ENCODE peak calls at places on chromosomes 16 and 17, in six cellular contexts. H is GM23338, R is heart right ventricle, C is heart left ventricle, E is body of pancreas, K is fibroblast of lung. X is an unnamed sample.
A peak's percentile ranks its signal among the peaks of the same experiment; 100 is the strongest.

GRCh38 chr17:38563362-38564253 is 42.1 kb downstream of the SRCIN1 start:
- DNase-seq in H (peak; percentile 94), R (no peak), C (no peak), E (no peak), K (no peak), X (no peak)

GRCh38 chr17:38958756-38959155 is 8.4 kb downstream of the FBXO47 start:
- DNase-seq in H (no peak), R (no peak), C (no peak), E (no peak), K (peak; percentile 18), X (no peak)

GRCh38 chr16:53821957-53822625 is 118.1 kb downstream of the FTO start:
- DNase-seq in H (no peak), R (no peak), C (no peak), E (no peak), K (peak; percentile 68), X (no peak)

GRCh38 chr16:66605177-66605999 is 884 bp downstream of the CMTM3 start:
- DNase-seq in H (peak; percentile 73), R (peak; percentile 73), C (peak; percentile 86), E (peak; percentile 31), K (peak; percentile 18), X (no peak)

GRCh38 chr17:608911-609882 is 105.4 kb downstream of the VPS53 start:
- DNase-seq in H (no peak), R (no peak), C (no peak), E (no peak), K (no peak), X (no peak)

GRCh38 chr17:57636274-57636673 is 108.8 kb downstream of the CCDC182 start:
- DNase-seq in H (no peak), R (no peak), C (peak; percentile 1), E (no peak), K (no peak), X (no peak)

GRCh38 chr16:12059216-12059769 is 82.8 kb downstream of the SNX29 start:
- DNase-seq in H (no peak), R (peak; percentile 33), C (no peak), E (no peak), K (no peak), X (no peak)

GRCh38 chr17:72004011-72004427 is 116.8 kb upstream of the SOX9 start:
- DNase-seq in H (no peak), R (no peak), C (no peak), E (no peak), K (no peak), X (no peak)

GRCh38 chr16:47057631-47057996 is 84.1 kb upstream of the DNAJA2 start:
- DNase-seq in H (no peak), R (no peak), C (no peak), E (no peak), K (no peak), X (no peak)

GRCh38 chr17:74228326-74228978 is 15.1 kb downstream of the TTYH2 start:
- DNase-seq in H (no peak), R (no peak), C (no peak), E (no peak), K (no peak), X (no peak)

GRCh38 chr17:61149106-61149505 is 250.5 kb upstream of the TBX2 start:
- DNase-seq in H (no peak), R (no peak), C (no peak), E (no peak), K (no peak), X (no peak)

GRCh38 chr16:58970775-58971174 is 236.7 kb upstream of the GOT2 start:
- DNase-seq in H (no peak), R (no peak), C (no peak), E (no peak), K (peak; percentile 28), X (no peak)

GRCh38 chr17:8632087-8632486 is 1.6 kb upstream of the MYH10 start:
- DNase-seq in H (peak; percentile 66), R (no peak), C (no peak), E (peak; percentile 19), K (no peak), X (no peak)

GRCh38 chr16:48350716-48351115 is 34.5 kb downstream of the SIAH1 start:
- DNase-seq in H (no peak), R (no peak), C (no peak), E (no peak), K (no peak), X (no peak)
- TF ChIP-seq CTCF in H (no peak), R (no peak), C (no peak), E (no peak), K (no peak), X (no peak)

GRCh38 chr17:27634026-27634335 is 3.0 kb downstream of the LGALS9 start:
- DNase-seq in H (no peak), R (no peak), C (no peak), E (no peak), K (peak; percentile 32), X (no peak)

GRCh38 chr17:27630607-27631408 is at the start of gene LGALS9:
- DNase-seq in H (no peak), R (peak; percentile 48), C (no peak), E (peak; percentile 50), K (no peak), X (no peak)

GRCh38 chr17:27631897-27632725 is 1.1 kb downstream of the LGALS9 start:
- DNase-seq in H (no peak), R (no peak), C (no peak), E (no peak), K (no peak), X (no peak)

GRCh38 chr17:27633312-27634025 is 2.5 kb downstream of the LGALS9 start:
- DNase-seq in H (no peak), R (no peak), C (no peak), E (peak; percentile 48), K (peak; percentile 21), X (no peak)

DNA sequence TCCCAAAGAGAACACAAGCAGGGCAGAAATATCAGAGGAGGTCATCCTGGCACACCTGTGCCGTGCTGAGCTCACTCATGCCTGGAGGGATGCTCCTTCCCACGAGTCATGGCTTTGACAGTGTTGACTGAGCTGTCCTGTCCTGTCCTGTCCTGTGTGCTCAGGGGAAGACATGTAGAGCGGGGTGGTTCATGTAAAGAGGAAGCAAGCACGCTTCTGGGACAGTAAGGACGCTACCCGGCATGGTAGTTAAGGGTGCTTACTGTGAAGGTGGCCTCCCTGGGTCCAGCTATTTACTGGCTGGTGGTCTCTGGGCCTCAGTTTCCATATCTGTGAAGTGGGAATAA is 394 bp downstream of the LGALS9 start:
- DNase-seq in H (no peak), R (no peak), C (no peak), E (no peak), K (no peak), X (no peak)
- H3K4me3 ChIP-seq in H (no peak overlapping the region), R (peak overlapping the region; percentile 33), C (peak overlapping the region; percentile 61), E (no peak overlapping the region), K (no peak overlapping the region), X (no peak overlapping the region)

GRCh38 chr16:67967956-67968439 is 439 bp downstream of the SLC12A4 start:
- DNase-seq in H (peak; percentile 54), R (peak; percentile 59), C (peak; percentile 81), E (peak; percentile 57), K (peak; percentile 39), X (no peak)

GRCh38 chr16:67966549-67967182 is 1.8 kb downstream of the SLC12A4 start:
- DNase-seq in H (peak; percentile 52), R (peak; percentile 37), C (peak; percentile 71), E (no peak), K (peak; percentile 28), X (no peak)

GRCh38 chr16:67968440-67969285 is at the start of gene SLC12A4:
- DNase-seq in H (peak; percentile 92), R (peak; percentile 91), C (peak; percentile 95), E (peak; percentile 85), K (peak; percentile 72), X (no peak)

GRCh38 chr16:67967183-67967955 is 1.1 kb downstream of the SLC12A4 start:
- DNase-seq in H (no peak), R (peak; percentile 24), C (no peak), E (no peak), K (no peak), X (no peak)

DNA sequence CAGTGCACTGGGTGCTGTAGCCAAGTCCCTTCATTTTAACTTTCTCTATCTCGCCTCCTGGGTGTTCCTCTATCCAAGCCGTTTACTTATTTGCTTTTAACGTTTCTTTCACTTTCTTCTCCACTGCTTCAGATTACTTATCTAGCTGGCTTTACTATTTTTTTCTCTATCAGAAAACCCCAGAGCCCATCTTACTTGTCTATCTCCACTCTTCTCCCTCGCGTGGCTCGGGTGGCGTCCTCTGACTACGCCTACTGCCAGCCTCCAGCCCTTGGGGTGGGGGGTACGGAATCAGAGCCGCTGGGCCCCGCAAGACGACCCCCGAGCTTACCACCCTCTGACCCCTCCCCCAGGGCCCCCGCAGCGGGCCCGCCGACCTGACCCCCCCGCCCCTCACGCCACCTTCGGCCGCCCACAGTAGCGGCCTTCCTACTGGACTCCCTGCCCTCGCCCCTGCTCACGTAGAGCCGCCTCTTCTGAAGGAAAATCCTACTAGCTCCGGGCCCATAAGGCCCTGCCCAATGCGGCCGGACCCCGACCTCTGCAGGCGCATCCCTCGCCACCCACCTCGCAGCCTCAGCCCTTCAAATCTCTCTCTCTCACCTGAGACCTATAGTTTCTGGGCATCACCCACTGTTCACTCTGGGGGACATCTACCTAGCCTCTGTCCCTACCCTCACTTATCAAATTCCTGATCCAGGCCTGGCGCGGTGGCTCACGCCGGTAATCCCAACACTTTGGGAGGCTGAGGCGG is 1.0 kb upstream of the SLC12A4 start:
- DNase-seq in H (peak; percentile 81), R (no peak), C (no peak), E (no peak), K (no peak), X (no peak)
- TF ChIP-seq CTCF in H (no peak), R (no peak), C (no peak), E (no peak), K (no peak), X (no peak)

GRCh38 chr17:81020767-81021497 is 14.0 kb upstream of the BAIAP2 start:
- DNase-seq in H (no peak), R (peak; percentile 63), C (peak; percentile 81), E (no peak), K (peak; percentile 34), X (no peak)

GRCh38 chr17:81020443-81020766 is 14.5 kb upstream of the BAIAP2 start:
- DNase-seq in H (no peak), R (no peak), C (no peak), E (no peak), K (no peak), X (no peak)

GRCh38 chr17:81016575-81016974 is 18.4 kb upstream of the BAIAP2 start:
- DNase-seq in H (no peak), R (no peak), C (no peak), E (no peak), K (no peak), X (no peak)

GRCh38 chr17:81019563-81020442 is 15.1 kb upstream of the BAIAP2 start:
- DNase-seq in H (no peak), R (no peak), C (no peak), E (no peak), K (no peak), X (no peak)

GRCh38 chr17:81018044-81018802 is 16.7 kb upstream of the BAIAP2 start:
- DNase-seq in H (no peak), R (no peak), C (no peak), E (no peak), K (peak; percentile 49), X (no peak)
- H3K4me3 ChIP-seq in H (no peak overlapping the region), R (peak overlapping the region; percentile 8), C (peak overlapping the region; percentile 56), E (no peak overlapping the region), K (peak overlapping the region; percentile 41), X (peak overlapping the region; percentile 14)

X was measured in LNCaP clone FGC.